ENCODE peak calls at places on chromosomes 12 and 14, in eight cellular contexts. R is right lobe of liver, S is IMR-90, T is A549, X is spleen, W is lower leg skin, G is tibial nerve, Q is endothelial cell of umbilical vein. A is an unnamed sample.

GRCh38 chr14:43410631-43411030 is 1096.5 kb downstream of the FSCB start:
- DNase-seq in R (no peak), S (no peak), T (no peak), X (peak), W (no peak), G (no peak), Q (no peak), A (no peak)

GRCh38 chr12:76277480-76277879 is 70.7 kb downstream of the BBS10 start:
- DNase-seq in R (no peak), S (peak), T (no peak), X (no peak), W (no peak), G (no peak), Q (peak), A (peak)

GRCh38 chr12:49232940-49233841 is 31.7 kb upstream of the TUBA1C start:
- DNase-seq in R (peak), S (peak), T (no peak), X (peak), W (peak), G (no peak), Q (peak), A (no peak)

GRCh38 chr12:47964102-47964723 is 817 bp downstream of the TMEM106C start:
- DNase-seq in R (peak), S (no peak), T (peak), X (peak), W (peak), G (no peak), Q (peak), A (no peak)

GRCh38 chr14:95360828-95361227 is 41.1 kb upstream of the CLMN start:
- DNase-seq in R (no peak), S (no peak), T (no peak), X (no peak), W (no peak), G (no peak), Q (no peak), A (no peak)

GRCh38 chr14:55015006-55015405 is 11.9 kb downstream of the WDHD1 start:
- DNase-seq in R (no peak), S (no peak), T (no peak), X (no peak), W (no peak), G (no peak), Q (no peak), A (no peak)

GRCh38 chr12:89960011-89960507 is 251.4 kb upstream of the ATP2B1 start:
- DNase-seq in R (no peak), S (peak), T (no peak), X (no peak), W (no peak), G (no peak), Q (peak), A (no peak)

GRCh38 chr12:121038861-121039654 is at the start of gene OASL:
- DNase-seq in R (peak), S (no peak), T (peak), X (peak), W (no peak), G (no peak), Q (peak), A (peak)

GRCh38 chr12:109115758-109116610 is at the start of gene ACACB:
- DNase-seq in R (peak), S (no peak), T (no peak), X (peak), W (peak), G (peak), Q (no peak), A (no peak)

GRCh38 chr12:98490491-98491453 is 24.6 kb upstream of the TMPO start:
- DNase-seq in R (peak), S (peak), T (peak), X (peak), W (peak), G (peak), Q (peak), A (peak)

GRCh38 chr14:49989980-49990379 is 97.1 kb downstream of the ARF6 start:
- DNase-seq in R (no peak), S (no peak), T (no peak), X (no peak), W (no peak), G (no peak), Q (no peak), A (no peak)

GRCh38 chr14:73694083-73694482 is 20.1 kb downstream of the PNMA1 start:
- DNase-seq in R (no peak), S (no peak), T (no peak), X (no peak), W (no peak), G (no peak), Q (no peak), A (no peak)
- TF ChIP-seq POLR2A in R (no peak), S (no peak), T (no peak), X (no peak), W (no peak), G (no peak), Q (no peak), A (no peak)

GRCh38 chr12:123062682-123063426 is 82.4 kb downstream of the ARL6IP4 start:
- DNase-seq in R (peak), S (peak), T (peak), X (no peak), W (peak), G (no peak), Q (peak), A (peak)
- TF ChIP-seq POLR2A in R (no peak), S (no peak), T (no peak), X (no peak), W (no peak), G (no peak), Q (no peak), A (no peak)

DNA sequence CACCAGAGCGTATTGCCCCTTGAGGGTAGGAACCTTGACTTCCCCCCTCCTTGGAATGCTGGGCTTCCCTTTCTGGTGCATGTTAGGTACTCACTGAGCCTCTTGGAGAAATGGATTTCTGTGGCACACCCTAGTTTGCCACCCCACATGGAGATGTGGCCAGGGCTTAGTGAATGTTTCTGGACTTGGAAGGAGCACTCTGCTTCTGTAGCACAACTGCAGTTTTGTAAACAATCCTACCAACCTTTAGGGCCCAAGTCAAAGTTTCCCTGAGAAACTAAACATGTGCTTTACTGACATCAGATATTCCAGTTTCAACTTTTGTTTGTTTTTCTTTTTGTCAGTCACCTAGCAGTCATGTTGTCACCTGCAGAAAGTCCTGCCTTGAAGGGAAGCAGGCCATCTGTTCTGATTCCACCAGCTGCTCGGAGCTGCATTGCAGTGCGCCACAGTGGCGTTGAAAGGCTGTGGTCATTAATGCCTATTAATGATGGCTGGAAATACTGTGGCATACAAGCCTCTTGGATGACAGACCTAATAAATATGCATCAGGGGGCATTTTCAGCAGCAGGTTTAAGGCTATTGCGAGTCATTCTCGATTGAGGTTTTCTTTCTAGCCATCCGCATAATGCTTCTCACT is 7.7 kb downstream of the PELI2 start:
- DNase-seq in R (no peak), S (no peak), T (no peak), X (no peak), W (no peak), G (no peak), Q (no peak), A (no peak)
- TF ChIP-seq POLR2A in R (no peak), S (no peak), T (no peak), X (no peak), W (no peak), G (no peak), Q (no peak), A (no peak)

GRCh38 chr12:43835656-43836454 is at the start of gene TMEM117:
- DNase-seq in R (peak), S (peak), T (peak), X (peak), W (peak), G (peak), Q (peak), A (peak)
- TF ChIP-seq POLR2A in R (peak), S (peak), T (peak), X (no peak), W (no peak), G (peak), Q (peak), A (peak)

DNA sequence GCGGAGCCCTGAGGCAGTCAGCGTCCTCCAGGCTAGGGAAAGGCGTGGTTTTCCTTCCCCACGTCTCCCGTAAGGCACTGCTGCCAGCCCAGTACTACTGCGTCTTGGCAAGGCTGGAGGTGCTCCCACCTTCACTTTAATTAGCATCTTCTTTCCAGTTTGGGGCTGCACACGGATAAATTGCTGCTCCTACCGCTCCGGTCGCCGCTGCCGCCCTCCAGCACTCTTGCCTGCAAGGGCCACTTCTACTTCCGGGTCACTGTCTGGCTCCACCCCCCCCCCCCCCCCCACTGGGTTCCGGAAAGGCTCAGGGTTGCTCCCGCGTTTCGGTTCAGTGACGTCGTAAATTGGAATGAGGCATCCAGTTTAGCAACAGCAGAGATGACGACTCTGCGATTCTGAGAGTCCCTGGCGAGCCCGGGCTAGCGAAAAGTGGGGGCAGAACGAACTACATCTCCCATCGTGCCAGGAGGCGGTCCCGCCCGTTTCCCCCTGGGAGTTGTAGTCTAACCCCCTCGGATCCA is at the start of gene NEDD8:
- DNase-seq in R (peak), S (peak), T (peak), X (peak), W (peak), G (peak), Q (peak), A (peak)
- TF ChIP-seq POLR2A in R (peak), S (peak), T (peak), X (peak), W (no peak), G (peak), Q (peak), A (peak)

GRCh38 chr12:53221203-53222076 is 10.6 kb downstream of the RARG start:
- DNase-seq in R (peak), S (peak), T (peak), X (peak), W (no peak), G (peak), Q (peak), A (peak)
- TF ChIP-seq POLR2A in R (peak), S (peak), T (peak), X (peak), W (no peak), G (peak), Q (no peak), A (peak)

GRCh38 chr14:92039720-92040430 is at the start of gene TRIP11:
- DNase-seq in R (peak), S (peak), T (peak), X (peak), W (peak), G (peak), Q (peak), A (peak)
- TF ChIP-seq POLR2A in R (peak), S (peak), T (peak), X (peak), W (no peak), G (peak), Q (peak), A (peak)

GRCh38 chr12:82721726-82722125 is 35.0 kb downstream of the TMTC2 start:
- DNase-seq in R (no peak), S (no peak), T (no peak), X (no peak), W (no peak), G (no peak), Q (no peak), A (no peak)

GRCh38 chr12:82725741-82726140 is 39.0 kb downstream of the TMTC2 start:
- DNase-seq in R (no peak), S (no peak), T (no peak), X (no peak), W (no peak), G (no peak), Q (no peak), A (no peak)

GRCh38 chr12:82723093-82723492 is 36.4 kb downstream of the TMTC2 start:
- DNase-seq in R (no peak), S (no peak), T (no peak), X (no peak), W (no peak), G (no peak), Q (no peak), A (no peak)

GRCh38 chr12:82728710-82729109 is 42.0 kb downstream of the TMTC2 start:
- DNase-seq in R (no peak), S (no peak), T (no peak), X (no peak), W (no peak), G (no peak), Q (no peak), A (no peak)

GRCh38 chr12:82723891-82724290 is 37.2 kb downstream of the TMTC2 start:
- DNase-seq in R (no peak), S (no peak), T (no peak), X (no peak), W (no peak), G (no peak), Q (no peak), A (no peak)
- TF ChIP-seq POLR2A in R (no peak), S (no peak), T (no peak), X (no peak), W (no peak), G (no peak), Q (no peak), A (no peak)

GRCh38 chr14:105123981-105124836 is 44.4 kb downstream of the JAG2 start:
- DNase-seq in R (no peak), S (no peak), T (no peak), X (no peak), W (no peak), G (no peak), Q (no peak), A (no peak)
- TF ChIP-seq POLR2A in R (no peak), S (no peak), T (no peak), X (no peak), W (no peak), G (no peak), Q (no peak), A (no peak)